ENCODE peak calls at places on chromosomes 16 and 17, in seven cellular contexts. S, C, D, U, Y, Q and K are unnamed samples.

GRCh38 chr17:56297142-56297541 is 143.9 kb downstream of the ANKFN1 start:
- DNase-seq in D (no peak), C (no peak), U (peak), Y (peak), S (peak), Q (no peak), K (no peak)

GRCh38 chr16:77833906-77834599 is 45.7 kb downstream of the VAT1L start:
- DNase-seq in U (peak), Q (no peak), C (no peak), D (no peak), Y (peak), S (peak), K (no peak)

GRCh38 chr17:67049025-67049739 is 4.8 kb downstream of the CACNG1 start:
- DNase-seq in S (no peak), Q (no peak), C (no peak), Y (no peak), D (no peak), U (no peak), K (no peak)

GRCh38 chr16:15545544-15545943 is 97.4 kb downstream of the MARF1 start:
- DNase-seq in D (no peak), Y (no peak), U (no peak), Q (no peak), C (no peak), S (no peak), K (no peak)

GRCh38 chr17:38578229-38578628 is 27.5 kb downstream of the SRCIN1 start:
- DNase-seq in U (no peak), S (no peak), D (no peak), C (no peak), Y (no peak), Q (no peak), K (no peak)

GRCh38 chr16:68297908-68298307 is 12.8 kb downstream of the SLC7A6OS start:
- DNase-seq in Y (no peak), Q (no peak), S (no peak), C (no peak), D (no peak), U (no peak), K (no peak)

GRCh38 chr17:49980703-49981197 is 11.8 kb downstream of the DLX4 start:
- DNase-seq in Q (no peak), S (no peak), C (no peak), U (no peak), D (no peak), Y (no peak), K (no peak)

GRCh38 chr16:1464196-1464893 is 10.5 kb downstream of the CLCN7 start:
- DNase-seq in C (no peak), S (no peak), Y (no peak), Q (no peak), U (no peak), D (no peak), K (no peak)

GRCh38 chr17:7323731-7324437 is 5.3 kb downstream of the NEURL4 start:
- DNase-seq in S (peak), Q (no peak), Y (no peak), U (no peak), D (peak), C (peak), K (peak)

GRCh38 chr16:57089406-57089805 is 3.0 kb upstream of the CPNE2 start:
- DNase-seq in Y (no peak), D (no peak), U (no peak), C (no peak), S (no peak), Q (no peak), K (no peak)

GRCh38 chr17:38585805-38586529 is 19.8 kb downstream of the SRCIN1 start:
- DNase-seq in S (no peak), D (no peak), Q (no peak), C (no peak), U (no peak), Y (no peak), K (no peak)

GRCh38 chr17:78173025-78173715 is 4.8 kb downstream of the SYNGR2 start:
- DNase-seq in S (no peak), D (no peak), Y (no peak), U (no peak), Q (no peak), C (no peak), K (no peak)

GRCh38 chr16:89221604-89222003 is 4.1 kb downstream of the ZNF778 start:
- DNase-seq in D (no peak), Q (no peak), Y (no peak), U (no peak), S (no peak), C (no peak), K (no peak)

GRCh38 chr16:19415918-19416317 is 1.8 kb upstream of the TMC5 start:
- DNase-seq in U (no peak), D (peak), S (no peak), Y (no peak), C (no peak), Q (no peak), K (no peak)

DNA sequence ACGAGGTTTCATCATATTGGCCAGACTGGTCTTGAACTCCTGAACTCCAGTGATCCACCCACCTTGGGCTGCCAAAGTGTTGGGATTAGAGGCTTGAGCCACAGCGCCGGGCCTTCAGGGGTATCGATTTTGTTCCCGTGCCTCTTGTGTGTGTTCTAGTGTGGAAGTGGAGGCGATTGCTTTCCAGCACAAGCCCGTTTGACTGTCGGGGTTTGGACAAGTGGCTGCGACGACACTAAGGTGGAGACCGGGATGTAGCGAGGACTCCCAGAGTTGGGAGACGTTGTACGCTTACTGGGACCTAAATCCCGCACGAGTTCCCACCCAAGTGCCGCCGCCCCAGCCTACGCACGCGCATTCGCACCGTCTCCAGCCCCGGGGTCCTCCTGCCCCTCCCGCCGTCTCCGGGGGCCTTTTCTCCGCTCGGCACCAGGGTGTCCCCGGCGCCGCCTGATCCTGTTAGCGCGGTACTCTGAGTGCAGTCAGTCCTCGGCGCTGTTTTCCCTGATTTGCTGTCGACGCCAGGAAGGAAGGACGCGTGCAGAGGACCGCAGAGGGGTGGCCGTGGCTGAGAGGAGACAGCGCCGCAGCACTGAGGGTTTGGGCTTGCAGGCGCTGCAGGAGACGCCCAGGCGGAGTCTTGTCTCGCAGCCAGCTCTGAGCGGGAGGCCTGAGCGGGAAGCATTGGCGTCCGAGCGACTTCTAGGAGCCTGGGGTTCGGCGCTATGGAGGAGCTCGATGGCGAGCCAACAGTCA is at the start of gene NUP85:
- DNase-seq in D (peak), C (peak), Y (peak), S (peak), U (peak), Q (peak), K (peak)
- TF ChIP-seq CTCF in D (no peak), C (no peak), Y (no peak), S (no peak), U (no peak), Q (no peak), K (peak)

DNA sequence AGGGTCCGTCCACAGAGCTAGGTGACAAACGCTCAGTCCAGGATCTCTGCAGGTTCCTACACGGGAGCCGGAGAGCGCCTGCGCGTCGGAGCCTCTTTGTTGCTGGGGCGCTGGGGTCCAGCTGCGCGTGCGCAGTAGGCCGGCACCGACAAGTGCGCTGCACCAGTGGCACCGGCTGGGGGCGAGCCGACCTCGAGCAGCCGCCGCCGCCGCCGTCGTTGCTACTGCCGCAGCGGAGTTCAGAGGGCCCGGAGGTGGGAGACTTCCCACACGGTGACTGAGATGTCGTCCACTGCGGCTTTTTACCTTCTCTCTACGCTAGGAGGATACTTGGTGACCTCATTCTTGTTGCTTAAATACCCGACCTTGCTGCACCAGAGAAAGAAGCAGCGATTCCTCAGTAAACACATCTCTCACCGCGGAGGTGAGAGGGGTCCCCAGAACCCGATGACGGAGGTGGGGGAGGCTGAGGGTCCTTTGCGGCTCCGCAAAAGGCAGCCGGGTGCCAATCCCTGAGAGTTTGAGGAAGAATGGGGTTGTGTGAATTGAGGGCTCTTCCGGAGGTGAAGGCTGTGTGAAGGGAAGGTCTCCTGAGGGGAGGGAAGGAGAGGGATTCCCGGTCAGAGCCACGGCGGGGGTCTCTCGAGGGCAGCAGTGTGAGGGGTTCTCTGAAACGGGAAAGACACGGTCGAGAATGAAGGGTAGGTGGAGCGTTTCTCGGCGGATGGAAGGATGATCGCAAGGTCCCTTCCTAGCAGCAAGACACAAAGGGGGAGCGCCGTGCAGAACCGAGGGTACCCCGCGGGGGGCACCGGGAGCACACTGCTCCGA is at the start of gene GDPD1:
- DNase-seq in Y (peak), Q (peak), S (peak), D (peak), C (peak), U (peak), K (peak)
- TF ChIP-seq CTCF in Y (peak), Q (peak), S (peak), D (peak), C (peak), U (peak), K (peak)

GRCh38 chr16:86203557-86204275 is 304.8 kb downstream of the IRF8 start:
- DNase-seq in S (no peak), Q (no peak), Y (no peak), U (no peak), D (no peak), C (no peak), K (no peak)
- TF ChIP-seq CTCF in S (no peak), Q (no peak), Y (no peak), U (no peak), D (no peak), C (no peak), K (no peak)

GRCh38 chr17:75182569-75183436 is at the start of gene SUMO2:
- DNase-seq in C (peak), Q (peak), Y (peak), D (peak), U (peak), S (peak), K (peak)
- TF ChIP-seq CTCF in C (no peak), Q (peak), Y (peak), D (no peak), U (peak), S (no peak), K (no peak)